ENCODE peak calls at places on chromosomes 6 and 20, in seven cellular contexts. S, L, Z, W, O, F and H are unnamed samples. For H3K9me3, the result is how much of the 10 kb centered on the place peaks cover.

GRCh38 chr6:154737424-154737823 is 4.2 kb downstream of the SCAF8 start:
- DNase-seq in Z (no peak), S (no peak), W (no peak), L (no peak), F (no peak), O (no peak), H (no peak)

GRCh38 chr6:132683543-132683942 is 24.6 kb upstream of the TAAR1 start:
- DNase-seq in L (no peak), S (no peak), F (peak), W (no peak), O (no peak), Z (no peak), H (no peak)

GRCh38 chr6:31871068-31871659 is 7.6 kb downstream of the SLC44A4 start:
- DNase-seq in L (no peak), Z (no peak), W (no peak), S (no peak), O (no peak), F (peak), H (no peak)

GRCh38 chr20:38969708-38970107 is 7.6 kb downstream of the DHX35 start:
- DNase-seq in O (no peak), F (no peak), W (no peak), Z (no peak), L (no peak), S (no peak), H (no peak)

GRCh38 chr6:151616091-151616513 is 122.3 kb downstream of the CCDC170 start:
- DNase-seq in S (no peak), Z (no peak), F (no peak), W (no peak), O (no peak), L (no peak), H (no peak)

GRCh38 chr6:125512621-125513020 is 210.9 kb upstream of the HDDC2 start:
- DNase-seq in L (no peak), W (no peak), F (no peak), Z (no peak), S (no peak), O (no peak), H (no peak)

GRCh38 chr6:43890197-43891062 is 120.4 kb downstream of the VEGFA start:
- DNase-seq in W (no peak), O (no peak), S (no peak), Z (no peak), F (no peak), L (no peak), H (no peak)

GRCh38 chr6:133542056-133542821 is 301.1 kb downstream of the EYA4 start:
- DNase-seq in Z (no peak), F (peak), L (no peak), O (no peak), W (no peak), S (no peak), H (no peak)

GRCh38 chr6:138113588-138114210 is 6.5 kb upstream of the PERP start:
- DNase-seq in F (no peak), W (no peak), Z (no peak), O (no peak), S (no peak), L (no peak), H (no peak)

GRCh38 chr6:4381379-4381778 is 246.0 kb upstream of the ECI2 start:
- DNase-seq in Z (no peak), W (peak), L (no peak), S (no peak), F (peak), O (no peak), H (no peak)

GRCh38 chr6:38169221-38169674 is 349.7 kb downstream of the ZFAND3 start:
- DNase-seq in W (no peak), Z (no peak), O (no peak), S (no peak), L (no peak), F (no peak), H (no peak)

GRCh38 chr6:25056130-25056529 is 120.4 kb upstream of the RIPOR2 start:
- DNase-seq in S (no peak), F (no peak), O (no peak), L (no peak), W (no peak), Z (peak), H (peak)

GRCh38 chr6:151325075-151326050 is 66.0 kb downstream of the ZBTB2 start:
- DNase-seq in F (peak), W (peak), S (peak), O (peak), Z (no peak), L (peak), H (no peak)

GRCh38 chr20:40860487-40860902 is 168.1 kb upstream of the TOP1 start:
- DNase-seq in L (no peak), F (peak), S (no peak), W (no peak), O (no peak), Z (no peak), H (no peak)

GRCh38 chr20:14612389-14612788 is 275.0 kb upstream of the FLRT3 start:
- DNase-seq in F (no peak), L (no peak), Z (no peak), S (no peak), W (no peak), O (no peak), H (no peak)

GRCh38 chr20:39190666-39191570 is 228.8 kb downstream of the DHX35 start:
- DNase-seq in L (no peak), S (no peak), Z (no peak), W (no peak), O (peak), F (peak), H (no peak)

GRCh38 chr20:49594143-49594928 is 26.4 kb upstream of the PTGIS start:
- DNase-seq in Z (no peak), W (peak), O (no peak), S (peak), L (peak), F (peak), H (no peak)

GRCh38 chr6:44139351-44139743 is 12.0 kb downstream of the TMEM63B start:
- DNase-seq in Z (no peak), F (no peak), W (no peak), L (no peak), O (no peak), S (no peak), H (no peak)

GRCh38 chr6:169420912-169421543 is 167.4 kb upstream of the THBS2 start:
- DNase-seq in F (no peak), O (no peak), Z (no peak), S (no peak), W (no peak), L (no peak), H (no peak)

GRCh38 chr6:106069478-106069877 is 16.7 kb upstream of the PRDM1 start:
- DNase-seq in O (no peak), W (peak), L (no peak), F (peak), S (no peak), Z (no peak), H (no peak)

GRCh38 chr6:170135461-170135820 is 155.4 kb downstream of the DLL1 start:
- DNase-seq in S (no peak), O (no peak), L (no peak), W (no peak), F (no peak), Z (no peak), H (no peak)

GRCh38 chr6:54874349-54875048 is 27.9 kb downstream of the FAM83B start:
- DNase-seq in Z (no peak), S (no peak), F (no peak), L (no peak), W (no peak), O (peak), H (no peak)

GRCh38 chr6:67976486-67976885 is 658.6 kb upstream of the ADGRB3 start:
- DNase-seq in Z (no peak), L (no peak), F (no peak), O (no peak), W (no peak), S (no peak), H (no peak)

GRCh38 chr6:96391776-96392175 is 129.8 kb upstream of the UFL1 start:
- DNase-seq in L (no peak), Z (no peak), O (no peak), W (no peak), F (peak), S (no peak), H (no peak)

GRCh38 chr20:48051810-48052491 is 266.7 kb upstream of the SULF2 start:
- DNase-seq in S (no peak), O (peak), F (peak), W (no peak), Z (no peak), L (no peak), H (no peak)

DNA sequence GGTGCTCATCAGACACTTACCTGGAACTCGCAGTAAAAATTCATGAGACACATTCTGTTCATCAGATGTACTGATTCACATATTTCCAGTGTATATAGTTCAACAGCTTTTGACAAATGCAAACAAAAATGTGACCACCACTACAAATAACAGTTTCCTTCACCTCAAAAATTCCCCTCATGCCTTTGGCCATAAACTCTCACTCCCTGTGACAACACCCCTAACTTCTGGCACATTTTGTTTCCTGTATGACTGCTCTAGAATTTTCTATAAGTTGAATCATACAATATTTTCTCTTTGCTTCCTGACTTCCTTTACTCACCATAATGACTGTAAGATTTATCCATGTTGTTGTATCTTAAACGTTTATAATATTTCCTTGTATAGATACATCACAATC is 63.7 kb downstream of the C6orf118 start:
- DNase-seq in W (no peak), F (peak), L (no peak), S (no peak), O (no peak), Z (no peak), H (no peak)
- H3K9me3 ChIP-seq in W (under half), F (under half), L (under half), S (under half), O (under half), Z (under half), H (under half)

GRCh38 chr20:59623583-59623982 is 19.2 kb downstream of the PHACTR3 start:
- DNase-seq in S (no peak), O (no peak), Z (no peak), L (no peak), W (no peak), F (no peak), H (no peak)

GRCh38 chr20:59625214-59625922 is 21.0 kb downstream of the PHACTR3 start:
- DNase-seq in W (no peak), L (no peak), F (no peak), O (no peak), Z (no peak), S (no peak), H (no peak)

GRCh38 chr20:59623133-59623532 is 18.8 kb downstream of the PHACTR3 start:
- DNase-seq in Z (no peak), F (no peak), S (no peak), W (no peak), O (no peak), L (no peak), H (no peak)

GRCh38 chr20:59622496-59622895 is 18.2 kb downstream of the PHACTR3 start:
- DNase-seq in Z (no peak), F (no peak), L (no peak), O (no peak), S (no peak), W (no peak), H (no peak)

DNA sequence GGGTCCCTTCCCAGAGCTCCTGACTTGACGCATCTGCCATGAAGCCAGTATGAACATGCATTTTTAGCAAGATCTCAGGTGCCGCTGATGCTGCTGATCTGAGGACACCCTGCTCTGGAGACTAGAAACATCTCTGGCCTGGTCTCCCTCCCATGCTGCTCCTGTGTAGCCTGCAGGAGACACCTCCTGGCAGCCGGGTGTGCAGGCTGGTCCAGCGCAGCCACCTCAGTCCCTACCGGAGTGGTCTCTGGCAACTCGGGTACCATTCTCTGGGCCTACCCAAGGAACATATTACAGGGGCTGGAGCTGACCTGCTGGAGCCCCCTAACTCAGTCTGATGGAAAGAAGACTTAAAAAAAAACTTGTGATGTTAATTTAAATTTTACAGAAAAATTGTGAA is 20.1 kb downstream of the PHACTR3 start:
- DNase-seq in Z (no peak), F (no peak), O (no peak), W (no peak), S (no peak), L (no peak), H (no peak)
- H3K9me3 ChIP-seq in Z (under half), F (under half), O (under half), W (under half), S (under half), L (under half), H (under half)

GRCh38 chr6:167655174-167655821 is 171.4 kb upstream of the AFDN start:
- DNase-seq in S (no peak), Z (no peak), F (no peak), W (no peak), L (no peak), O (no peak), H (no peak)
- H3K9me3 ChIP-seq in S (under half), Z (under half), F (under half), W (under half), L (under half), O (under half), H (under half)

GRCh38 chr6:307065-307814 is 15.0 kb downstream of the DUSP22 start:
- DNase-seq in W (peak), L (no peak), O (no peak), S (no peak), F (no peak), Z (no peak), H (no peak)
- H3K9me3 ChIP-seq in W (under half), L (under half), O (under half), S (under half), F (under half), Z (under half), H (under half)

DNA sequence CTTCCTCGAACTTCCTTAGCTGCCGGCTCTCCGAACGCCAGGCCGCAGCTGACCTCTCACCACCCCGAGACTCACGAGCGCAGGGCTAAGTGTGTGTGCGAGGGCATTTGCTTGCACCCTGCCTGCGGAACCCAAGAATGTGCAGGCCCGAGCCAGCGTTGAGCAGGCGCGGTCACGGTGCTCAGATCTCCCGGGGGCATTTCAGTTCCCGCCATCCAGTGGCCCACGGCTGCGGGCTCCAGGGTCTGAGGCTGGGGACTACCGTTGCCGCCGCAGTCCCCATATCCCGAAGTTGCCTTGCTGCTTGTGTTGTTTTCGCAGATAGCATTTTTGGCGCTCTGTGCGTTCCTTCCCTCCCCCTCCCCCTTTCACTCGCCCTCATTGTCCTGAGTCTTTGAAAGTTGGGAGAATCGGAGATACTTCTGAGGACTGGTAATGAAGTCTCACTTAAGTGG is 1.7 kb downstream of the NR2E1 start:
- DNase-seq in F (no peak), O (no peak), S (no peak), L (no peak), W (no peak), Z (no peak), H (no peak)
- H3K9me3 ChIP-seq in F (under half), O (under half), S (under half), L (under half), W (under half), Z (under half), H (under half)

GRCh38 chr6:12169377-12169776 is 120.8 kb upstream of the EDN1 start:
- DNase-seq in F (no peak), W (no peak), O (no peak), L (no peak), Z (no peak), S (no peak), H (no peak)
- H3K9me3 ChIP-seq in F (under half), W (under half), O (under half), L (under half), Z (under half), S (under half), H (under half)